ENCODE peak calls at places on chromosomes 3 and 15, in seven cellular contexts. X is BJ; R is activated CD8-positive, alpha-beta memory T cell treated with anti-CD3 and anti-CD28 coated beads for 48 hours; C is globus pallidus; H is NCI-H2081; W is epithelial cell of proximal tubule; A is suprapubic skin. S is an unnamed sample.

GRCh38 chr15:59255647-59256380 is 49.2 kb downstream of the LDHAL6B start:
- DNase-seq in X (no peak), R (no peak), C (no peak), H (no peak), W (no peak), A (no peak), S (no peak)

GRCh38 chr3:131591394-131591990 is 88.7 kb upstream of the MRPL3 start:
- DNase-seq in X (no peak), R (no peak), C (no peak), H (no peak), W (no peak), A (no peak), S (no peak)

GRCh38 chr3:73549071-73549600 is 75.6 kb downstream of the PDZRN3 start:
- DNase-seq in X (no peak), R (no peak), C (peak; percentile 14), H (peak; percentile 27), W (no peak), A (no peak), S (no peak)

GRCh38 chr3:11570789-11571495 is 72.8 kb downstream of the VGLL4 start:
- DNase-seq in X (no peak), R (no peak), C (no peak), H (no peak), W (no peak), A (peak; percentile 71), S (no peak)

GRCh38 chr15:70795311-70795665 is 31.9 kb upstream of the UACA start:
- DNase-seq in X (peak; percentile 92), R (no peak), C (no peak), H (no peak), W (peak; percentile 85), A (no peak), S (no peak)

GRCh38 chr3:189273736-189274135 is 102.0 kb downstream of the TPRG1 start:
- DNase-seq in X (no peak), R (no peak), C (no peak), H (no peak), W (no peak), A (no peak), S (no peak)

GRCh38 chr3:98657429-98657828 is 64.0 kb upstream of the CPOX start:
- DNase-seq in X (no peak), R (peak; percentile 11), C (no peak), H (no peak), W (no peak), A (no peak), S (no peak)

GRCh38 chr15:59830143-59830542 is 141.0 kb upstream of the BNIP2 start:
- DNase-seq in X (no peak), R (no peak), C (no peak), H (no peak), W (no peak), A (no peak), S (no peak)

GRCh38 chr3:107599755-107600122 is 77.0 kb downstream of the BBX start:
- DNase-seq in X (no peak), R (no peak), C (peak; percentile 15), H (no peak), W (no peak), A (no peak), S (no peak)

GRCh38 chr3:187737401-187738088 is 7.7 kb downstream of the BCL6 start:
- DNase-seq in X (no peak), R (no peak), C (peak; percentile 59), H (no peak), W (no peak), A (peak; percentile 89), S (peak; percentile 21)

GRCh38 chr3:190444576-190445145 is 5.0 kb downstream of the TMEM207 start:
- DNase-seq in X (no peak), R (no peak), C (no peak), H (no peak), W (no peak), A (no peak), S (no peak)

GRCh38 chr3:126131881-126132750 is 48.2 kb upstream of the SLC41A3 start:
- DNase-seq in X (no peak), R (no peak), C (no peak), H (no peak), W (no peak), A (peak; percentile 44), S (no peak)

GRCh38 chr3:177249203-177249602 is 51.9 kb upstream of the TBL1XR1 start:
- DNase-seq in X (no peak), R (no peak), C (no peak), H (no peak), W (peak; percentile 60), A (no peak), S (no peak)

GRCh38 chr3:152054315-152054714 is 180.9 kb downstream of the SUCNR1 start:
- DNase-seq in X (no peak), R (no peak), C (no peak), H (no peak), W (no peak), A (no peak), S (no peak)

GRCh38 chr3:33883538-33884203 is 85.2 kb downstream of the PDCD6IP start:
- DNase-seq in X (no peak), R (no peak), C (peak; percentile 26), H (peak; percentile 4), W (no peak), A (no peak), S (peak; percentile 63)

S was measured in cerebellum.